ENCODE peak calls at places on chromosome 15, in five cellular contexts. N is fibroblast of lung, P is ovary, X is AG04449, C is spleen. O is an unnamed sample.
A peak's percentile ranks its signal among the peaks of the same experiment; 100 is the strongest.

GRCh38 chr15:100873029-100873677 is 6.5 kb upstream of the ALDH1A3 start:
- DNase-seq in N (peak; percentile 92), P (no peak), X (peak; percentile 73), C (no peak), O (peak; percentile 77)

GRCh38 chr15:74788042-74788715 is 6.3 kb downstream of the CSK start:
- DNase-seq in N (no peak), P (no peak), X (no peak), C (peak; percentile 78), O (no peak)

GRCh38 chr15:80945605-80946004 is 44.0 kb downstream of the MESD start:
- DNase-seq in N (no peak), P (no peak), X (no peak), C (no peak), O (no peak)

GRCh38 chr15:63492541-63493077 is 11.8 kb upstream of the USP3 start:
- DNase-seq in N (peak; percentile 89), P (no peak), X (no peak), C (no peak), O (no peak)

GRCh38 chr15:77841376-77841775 is 208.7 kb upstream of the LINGO1 start:
- DNase-seq in N (no peak), P (no peak), X (no peak), C (peak; percentile 18), O (no peak)

GRCh38 chr15:98735895-98736617 is 87.7 kb downstream of the IGF1R start:
- DNase-seq in N (no peak), P (no peak), X (no peak), C (no peak), O (no peak)

GRCh38 chr15:33801954-33802353 is 166.3 kb upstream of the CHRM5 start:
- DNase-seq in N (no peak), P (no peak), X (no peak), C (no peak), O (no peak)

GRCh38 chr15:41870689-41871081 is 23.2 kb downstream of the SPTBN5 start:
- DNase-seq in N (peak; percentile 80), P (no peak), X (no peak), C (no peak), O (no peak)

GRCh38 chr15:48395532-48396011 is 64.3 kb downstream of the DUT start:
- DNase-seq in N (peak; percentile 71), P (no peak), X (peak; percentile 91), C (no peak), O (no peak)

GRCh38 chr15:94412979-94413741 is 181.8 kb downstream of the MCTP2 start:
- DNase-seq in N (peak; percentile 67), P (no peak), X (no peak), C (no peak), O (no peak)

GRCh38 chr15:66927326-66928077 is 137.9 kb upstream of the SMAD3 start:
- DNase-seq in N (no peak), P (no peak), X (no peak), C (no peak), O (no peak)

GRCh38 chr15:75452364-75452967 is 976 bp upstream of the SIN3A start:
- DNase-seq in N (peak; percentile 83), P (peak; percentile 88), X (no peak), C (peak; percentile 94), O (no peak)

GRCh38 chr15:42202653-42203052 is 5.5 kb downstream of the VPS39 start:
- DNase-seq in N (no peak), P (no peak), X (no peak), C (no peak), O (no peak)

GRCh38 chr15:89671687-89672086 is 7.5 kb downstream of the PLIN1 start:
- DNase-seq in N (no peak), P (no peak), X (no peak), C (no peak), O (no peak)

GRCh38 chr15:49645937-49646336 is 25.1 kb downstream of the DTWD1 start:
- DNase-seq in N (peak; percentile 39), P (no peak), X (peak; percentile 57), C (no peak), O (peak; percentile 20)

GRCh38 chr15:63752075-63752684 is 81.6 kb downstream of the HERC1 start:
- DNase-seq in N (peak; percentile 74), P (no peak), X (peak; percentile 7), C (no peak), O (peak; percentile 32)

GRCh38 chr15:61186905-61187865 is 41.9 kb downstream of the RORA start:
- DNase-seq in N (peak; percentile 8), P (no peak), X (no peak), C (no peak), O (no peak)

GRCh38 chr15:57503051-57503702 is 88.5 kb upstream of the MYZAP start:
- DNase-seq in N (no peak), P (no peak), X (no peak), C (no peak), O (no peak)

GRCh38 chr15:58447244-58448010 is 15.6 kb downstream of the LIPC start:
- DNase-seq in N (peak; percentile 67), P (no peak), X (peak; percentile 59), C (no peak), O (no peak)

GRCh38 chr15:89361451-89362202 is 27.0 kb upstream of the POLG start:
- DNase-seq in N (peak; percentile 64), P (peak; percentile 80), X (no peak), C (peak; percentile 82), O (peak; percentile 2)

GRCh38 chr15:75446146-75446545 is 5.3 kb downstream of the SIN3A start:
- DNase-seq in N (no peak), P (no peak), X (no peak), C (no peak), O (no peak)

GRCh38 chr15:95825672-95826387 is 504.7 kb upstream of the NR2F2 start:
- DNase-seq in N (no peak), P (no peak), X (no peak), C (no peak), O (no peak)

GRCh38 chr15:95829062-95829461 is 501.4 kb upstream of the NR2F2 start:
- DNase-seq in N (no peak), P (no peak), X (no peak), C (no peak), O (no peak)

GRCh38 chr15:95825198-95825597 is 505.3 kb upstream of the NR2F2 start:
- DNase-seq in N (no peak), P (no peak), X (no peak), C (no peak), O (no peak)

GRCh38 chr15:95826388-95826781 is 504.1 kb upstream of the NR2F2 start:
- DNase-seq in N (no peak), P (no peak), X (no peak), C (no peak), O (no peak)

DNA sequence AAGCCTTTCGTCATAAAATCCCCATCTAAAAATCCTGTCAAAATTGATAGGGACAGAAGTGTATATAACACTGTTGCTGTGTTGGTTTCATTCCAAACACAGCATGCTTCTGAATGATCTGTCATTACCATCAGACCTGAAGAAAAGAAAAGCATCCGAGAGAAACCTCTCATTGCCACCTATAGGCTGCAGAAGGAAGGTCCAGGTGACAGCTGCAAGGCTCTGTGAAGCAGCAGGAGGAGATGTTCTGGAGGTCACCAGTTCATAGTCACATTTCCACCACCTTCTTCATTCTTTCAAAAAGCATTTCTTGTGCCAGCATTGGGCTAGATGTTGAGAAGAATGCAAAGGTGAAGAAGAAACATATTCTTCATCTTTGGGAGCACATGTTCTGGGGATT is 503.7 kb upstream of the NR2F2 start:
- DNase-seq in N (no peak), P (no peak), X (no peak), C (no peak), O (no peak)
- TF ChIP-seq CTCF in N (no peak), P (no peak), X (no peak), C (no peak), O (no peak)

GRCh38 chr15:70588613-70589012 is 174.7 kb downstream of the UACA start:
- DNase-seq in N (no peak), P (no peak), X (no peak), C (no peak), O (no peak)

GRCh38 chr15:70587896-70588567 is 175.3 kb downstream of the UACA start:
- DNase-seq in N (no peak), P (no peak), X (no peak), C (no peak), O (no peak)

GRCh38 chr15:70586241-70586640 is 177.1 kb downstream of the UACA start:
- DNase-seq in N (no peak), P (no peak), X (no peak), C (no peak), O (no peak)

GRCh38 chr15:70585707-70586034 is 177.7 kb downstream of the UACA start:
- DNase-seq in N (no peak), P (no peak), X (no peak), C (no peak), O (no peak)

DNA sequence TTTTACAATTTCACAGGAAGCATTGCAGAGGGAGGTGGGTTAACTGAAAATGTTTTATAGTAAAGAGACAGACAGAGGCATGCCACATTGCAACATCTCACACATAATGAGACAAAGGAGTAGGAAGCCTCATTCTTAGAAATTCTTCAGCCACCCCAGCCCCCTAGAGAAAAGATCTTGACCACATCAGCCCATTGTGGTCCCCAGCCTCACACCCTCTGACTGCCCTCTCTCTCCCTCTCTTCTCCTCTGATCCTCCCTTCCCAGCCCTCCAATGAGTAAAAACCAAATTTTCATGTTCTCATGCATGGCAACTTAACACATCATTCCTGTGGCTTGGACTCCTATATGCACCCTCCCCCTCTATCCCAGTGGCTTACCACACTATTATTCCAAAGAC is 174.1 kb downstream of the UACA start:
- DNase-seq in N (peak; percentile 55), P (no peak), X (peak; percentile 70), C (no peak), O (no peak)
- TF ChIP-seq CTCF in N (no peak), P (no peak), X (no peak), C (no peak), O (no peak)

GRCh38 chr15:70210538-70210937 is 112.8 kb upstream of the TLE3 start:
- DNase-seq in N (no peak), P (no peak), X (no peak), C (no peak), O (no peak)
- TF ChIP-seq CTCF in N (no peak), P (no peak), X (no peak), C (no peak), O (no peak)

GRCh38 chr15:96417760-96418130 is 87.2 kb downstream of the NR2F2 start:
- DNase-seq in N (no peak), P (no peak), X (no peak), C (no peak), O (no peak)
- TF ChIP-seq CTCF in N (no peak), P (no peak), X (no peak), C (no peak), O (no peak)

DNA sequence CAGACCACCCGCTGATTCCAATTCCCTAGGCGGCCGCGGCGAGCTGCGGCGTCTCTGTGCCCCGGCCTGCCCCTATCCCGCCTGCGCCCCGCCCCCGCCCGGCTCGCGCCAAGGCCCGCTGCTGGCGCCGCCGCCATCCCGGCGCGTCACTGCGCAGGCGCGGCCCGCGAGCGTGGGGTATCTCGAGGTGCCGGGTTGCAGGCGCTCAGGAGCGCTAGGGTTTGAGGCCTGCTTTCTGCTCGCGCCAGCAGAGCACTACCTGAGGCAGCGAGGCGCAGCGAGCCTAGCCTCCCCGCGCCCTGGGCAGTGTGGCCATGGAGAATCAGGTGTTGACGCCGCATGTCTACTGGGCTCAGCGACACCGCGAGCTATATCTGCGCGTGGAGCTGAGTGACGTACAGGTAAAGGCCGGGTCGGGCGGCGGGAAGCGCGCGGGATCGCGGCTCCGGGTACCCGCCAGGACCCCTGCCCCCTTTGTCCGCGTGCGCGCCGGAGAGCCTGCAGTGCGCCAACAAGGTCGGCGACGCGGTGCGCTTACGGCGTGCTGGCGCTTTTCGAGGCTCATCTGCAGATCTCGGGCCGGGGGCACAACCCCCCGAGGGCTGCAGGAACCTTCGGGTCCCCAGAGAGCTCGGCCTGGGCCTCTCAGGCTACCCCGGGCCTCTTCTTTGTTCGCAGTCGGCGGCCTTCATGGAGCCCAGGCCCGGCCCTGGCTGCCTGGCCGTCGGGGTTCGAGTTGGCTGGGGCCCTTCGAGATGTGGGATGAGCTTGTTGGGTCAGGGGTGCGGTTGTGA is at the start of gene HACD3:
- DNase-seq in N (peak; percentile 72), P (peak; percentile 93), X (no peak), C (peak; percentile 95), O (no peak)
- TF ChIP-seq CTCF in N (no peak), P (no peak), X (no peak), C (no peak), O (no peak)